ENCODE peak calls at places on chromosome 1, in eight cellular contexts. O is astrocyte, W is uterus, M is colonic mucosa, G is thyroid gland, Y is neural progenitor cell, A is aorta, R is A549. J is an unnamed sample. For H3K4me1, the result is how much of the 10 kb centered on the place peaks cover.

GRCh38 chr1:214660900-214661299 is 57.9 kb downstream of the CENPF start:
- DNase-seq in A (peak), W (peak), R (peak), M (peak), G (peak), O (peak), Y (peak), J (peak)

GRCh38 chr1:36159614-36160387 is 3.8 kb downstream of the MAP7D1 start:
- DNase-seq in R (no peak), M (no peak), A (no peak), O (no peak), G (no peak), Y (no peak), W (no peak), J (no peak)

GRCh38 chr1:119314001-119314796 is 54.4 kb upstream of the HAO2 start:
- DNase-seq in G (peak), O (no peak), R (no peak), M (no peak), Y (no peak), W (no peak), A (no peak), J (no peak)

GRCh38 chr1:172902200-172902599 is 148.5 kb downstream of the TNFSF18 start:
- DNase-seq in M (no peak), O (no peak), G (no peak), W (no peak), A (no peak), Y (no peak), R (no peak), J (no peak)

GRCh38 chr1:86449103-86449502 is 19.6 kb upstream of the CLCA1 start:
- DNase-seq in R (no peak), M (no peak), A (no peak), W (no peak), O (no peak), G (no peak), Y (no peak), J (no peak)

GRCh38 chr1:209302777-209303642 is 280.5 kb upstream of the CAMK1G start:
- DNase-seq in G (no peak), A (no peak), O (no peak), W (no peak), M (no peak), R (no peak), Y (no peak), J (no peak)

GRCh38 chr1:173206816-173207595 is at the start of gene TNFSF4:
- DNase-seq in W (peak), R (no peak), M (peak), Y (no peak), A (peak), O (peak), G (no peak), J (peak)

GRCh38 chr1:1083181-1084027 is 9.3 kb upstream of the RNF223 start:
- DNase-seq in M (no peak), R (no peak), W (peak), Y (no peak), A (no peak), O (no peak), G (no peak), J (no peak)

GRCh38 chr1:34842952-34843371 is 16.6 kb downstream of the SMIM12 start:
- DNase-seq in O (no peak), G (no peak), W (no peak), M (no peak), R (no peak), A (no peak), Y (peak), J (peak)

GRCh38 chr1:168766568-168766967 is 37.6 kb upstream of the DPT start:
- DNase-seq in W (no peak), A (no peak), O (no peak), G (no peak), R (no peak), M (no peak), Y (no peak), J (no peak)
- H3K27ac ChIP-seq in W (no peak), A (no peak), O (no peak), G (peak), R (no peak), M (no peak), Y (no peak), J (no peak)

GRCh38 chr1:110345480-110345879 is 6.3 kb downstream of the RBM15 start:
- DNase-seq in G (no peak), W (no peak), O (no peak), R (no peak), M (no peak), Y (no peak), A (no peak), J (no peak)
- H3K4me1 ChIP-seq in G (half or more), W (under half), O (under half), R (half or more), M (under half), Y (half or more), A (under half), J (half or more)

GRCh38 chr1:4058706-4059105 is 158.6 kb upstream of the C1orf174 start:
- DNase-seq in A (no peak), G (no peak), W (no peak), R (no peak), O (no peak), M (no peak), Y (no peak), J (no peak)
- H3K27ac ChIP-seq in A (no peak), G (no peak), W (no peak), R (no peak), O (no peak), M (no peak), Y (no peak), J (no peak)

DNA sequence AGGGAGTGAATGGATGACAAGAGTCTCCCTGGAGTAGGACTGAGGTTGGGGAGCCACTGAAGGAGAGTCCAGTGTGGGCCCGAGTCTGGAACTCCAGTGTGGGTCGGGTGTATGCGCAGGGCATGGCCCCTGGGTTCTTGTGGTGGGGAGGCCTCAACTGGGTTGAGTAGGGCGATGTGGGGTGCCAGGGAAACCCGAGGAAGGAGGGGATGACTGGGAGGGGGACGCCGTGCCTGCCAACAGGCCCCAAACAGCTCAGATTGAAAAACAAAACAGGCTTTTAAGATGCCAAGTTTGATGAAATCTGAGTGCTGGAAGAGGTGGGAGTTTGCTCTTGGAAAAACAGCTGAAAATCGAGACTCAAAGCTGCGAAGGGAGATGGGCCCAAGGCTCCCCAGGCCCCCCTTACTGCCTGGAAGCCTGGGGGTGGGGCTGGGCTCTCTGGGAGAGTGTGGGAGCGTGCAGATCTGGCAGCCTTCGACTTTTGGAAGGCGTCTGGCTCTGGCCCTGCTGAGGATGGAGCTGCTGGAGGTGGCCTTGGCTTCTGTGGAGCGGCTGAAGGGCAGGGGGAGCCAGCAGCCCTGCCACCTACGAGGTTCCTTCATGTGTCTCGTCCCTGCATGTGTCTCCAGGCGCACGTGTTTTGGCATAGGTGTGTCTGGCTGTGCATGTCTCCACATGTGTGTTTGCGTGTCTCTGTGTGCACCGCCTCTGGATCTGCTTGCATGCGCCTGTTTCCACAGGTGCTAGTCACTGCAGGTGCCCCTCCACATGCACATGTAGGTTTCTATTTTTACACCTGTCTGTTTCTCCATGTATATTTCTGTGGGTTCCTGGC is 33.3 kb downstream of the PTPRF start:
- DNase-seq in O (no peak), G (peak), W (peak), M (no peak), A (peak), Y (no peak), R (no peak), J (peak)
- H3K4me1 ChIP-seq in O (under half), G (under half), W (under half), M (under half), A (under half), Y (under half), R (under half), J (under half)

J was measured in adrenal gland.